ENCODE peak calls at places on chromosomes 2 and 18, in four cellular contexts. Z is left ventricle myocardium inferior, M is esophagus squamous epithelium, D is GM23338. F is an unnamed sample.

GRCh38 chr2:205461169-205461568 is 221.1 kb upstream of the NRP2 start:
- DNase-seq in M (no peak), Z (no peak), D (no peak), F (no peak)

GRCh38 chr2:84942964-84943421 is 28.0 kb upstream of the KCMF1 start:
- DNase-seq in M (no peak), Z (no peak), D (no peak), F (peak; percentile 96)

GRCh38 chr2:71800106-71800809 is 346.9 kb downstream of the DYSF start:
- DNase-seq in D (no peak), M (no peak), Z (no peak), F (no peak)

GRCh38 chr2:226211439-226211838 is 588.2 kb downstream of the IRS1 start:
- DNase-seq in Z (no peak), M (no peak), D (no peak), F (no peak)

GRCh38 chr2:54956392-54956722 is 93.9 kb downstream of the RTN4 start:
- DNase-seq in M (no peak), Z (no peak), D (peak; percentile 47), F (no peak)

GRCh38 chr2:120738786-120739771 is 3.4 kb downstream of the GLI2 start:
- DNase-seq in D (peak; percentile 70), M (no peak), Z (no peak), F (no peak)

GRCh38 chr2:117217145-117217544 is 597.3 kb upstream of the DDX18 start:
- DNase-seq in Z (no peak), D (no peak), M (no peak), F (no peak)

GRCh38 chr2:162074937-162075688 is 1.1 kb upstream of the DPP4 start:
- DNase-seq in M (no peak), Z (no peak), D (no peak), F (no peak)

GRCh38 chr2:17756629-17757028 is 2.7 kb downstream of the GEN1 start:
- DNase-seq in D (no peak), M (no peak), Z (no peak), F (no peak)

GRCh38 chr2:7427293-7428060 is 510.3 kb downstream of the RNF144A start:
- DNase-seq in D (peak; percentile 90), Z (no peak), M (no peak), F (peak; percentile 76)

GRCh38 chr2:217732995-217733394 is 269.8 kb downstream of the TNS1 start:
- DNase-seq in M (no peak), D (no peak), Z (no peak), F (no peak)

GRCh38 chr2:36245632-36246031 is 109.9 kb upstream of the CRIM1 start:
- DNase-seq in M (no peak), D (no peak), Z (no peak), F (no peak)

GRCh38 chr18:28767201-28767600 is 590.3 kb upstream of the CDH2 start:
- DNase-seq in M (no peak), D (no peak), Z (no peak), F (no peak)

GRCh38 chr2:120383191-120383590 is 37.3 kb downstream of the INHBB start:
- DNase-seq in D (no peak), M (no peak), Z (no peak), F (no peak)

GRCh38 chr2:37984176-37984575 is 59.1 kb downstream of the RMDN2 start:
- DNase-seq in M (no peak), Z (no peak), D (no peak), F (no peak)

DNA sequence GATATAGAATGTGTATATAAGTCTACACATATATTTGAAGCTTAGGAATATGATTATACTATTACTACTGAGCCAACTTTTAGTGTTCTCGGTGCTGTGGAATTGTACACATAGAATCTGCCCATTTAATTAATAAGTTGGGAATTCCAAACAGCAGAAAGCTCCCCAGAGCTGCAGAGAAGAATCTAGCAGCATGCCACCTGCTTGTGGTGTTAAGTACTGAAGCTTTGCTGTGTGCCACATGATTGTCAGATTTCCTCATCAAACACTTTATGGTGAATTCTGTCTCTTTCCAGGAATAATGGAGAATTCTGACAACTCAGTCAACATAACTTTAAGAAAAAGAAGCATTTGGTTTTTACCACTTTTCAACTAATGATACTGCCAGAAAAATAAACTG is 117.8 kb downstream of the WDSUB1 start:
- DNase-seq in M (no peak), Z (no peak), D (peak; percentile 21), F (no peak)
- TF ChIP-seq CTCF in M (peak; percentile 31), Z (peak; percentile 46), D (peak; percentile 28), F (no peak)

GRCh38 chr2:199684168-199684567 is 166.8 kb downstream of the FTCDNL1 start:
- DNase-seq in D (peak; percentile 46), Z (no peak), M (no peak), F (no peak)
- TF ChIP-seq CTCF in D (peak; percentile 67), Z (no peak), M (no peak), F (no peak)

GRCh38 chr2:49686897-49687442 is 532.7 kb upstream of the FSHR start:
- DNase-seq in M (no peak), Z (no peak), D (no peak), F (no peak)

GRCh38 chr2:49686291-49686690 is 532.0 kb upstream of the FSHR start:
- DNase-seq in D (peak; percentile 51), M (no peak), Z (no peak), F (no peak)

DNA sequence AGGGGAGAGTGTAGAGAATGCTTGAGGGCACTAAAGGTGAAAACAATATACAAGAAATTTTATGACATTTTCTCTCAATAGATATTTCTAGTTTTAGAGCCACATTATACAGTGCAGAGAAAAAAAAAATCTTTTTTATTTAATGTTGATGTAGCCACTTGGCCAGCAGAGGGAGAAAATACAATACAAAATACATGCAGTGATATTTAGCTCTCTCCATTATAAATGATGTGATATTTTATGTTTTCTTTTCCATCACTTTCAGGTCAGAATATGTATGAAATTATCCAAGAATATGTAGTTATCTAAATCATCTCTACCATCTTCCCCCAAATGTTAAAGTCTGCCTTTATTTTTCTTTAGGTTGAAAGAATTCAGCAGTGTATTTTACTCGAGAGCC is 533.6 kb upstream of the FSHR start:
- DNase-seq in Z (no peak), D (peak; percentile 15), M (no peak), F (no peak)
- TF ChIP-seq CTCF in Z (peak; percentile 56), D (peak; percentile 64), M (peak; percentile 21), F (peak; percentile 20)

GRCh38 chr2:222959358-222959757 is 92.6 kb upstream of the KCNE4 start:
- DNase-seq in M (no peak), D (peak; percentile 79), Z (no peak), F (no peak)
- TF ChIP-seq CTCF in M (no peak), D (peak; percentile 38), Z (no peak), F (no peak)